ENCODE peak calls at places on chromosomes 5 and 9, in six cellular contexts. E is hepatocyte, Y is PC-3, H is neuronal stem cell, P is Karpas-422, Z is GM12878. O is an unnamed sample.

GRCh38 chr5:100777680-100778281 is 125.3 kb downstream of the ST8SIA4 start:
- DNase-seq in Z (peak; percentile 80), P (peak; percentile 93), Y (peak; percentile 88), H (no peak), E (peak; percentile 46), O (peak; percentile 51)

GRCh38 chr5:126858441-126858840 is 81.5 kb downstream of the LMNB1 start:
- DNase-seq in E (no peak), H (no peak), P (no peak), Z (no peak), Y (no peak), O (no peak)

GRCh38 chr9:105074501-105074900 is 146.5 kb upstream of the ABCA1 start:
- DNase-seq in Z (no peak), Y (no peak), H (no peak), E (no peak), P (no peak), O (no peak)

GRCh38 chr9:88532320-88532719 is 2.7 kb upstream of the NXNL2 start:
- DNase-seq in P (no peak), E (peak; percentile 66), Y (no peak), H (peak; percentile 32), Z (no peak), O (no peak)

GRCh38 chr9:110875275-110875674 is 163.0 kb downstream of the LPAR1 start:
- DNase-seq in E (no peak), H (no peak), Y (no peak), Z (peak; percentile 48), P (peak; percentile 63), O (no peak)

GRCh38 chr9:133341369-133342082 is 5.5 kb upstream of the SURF6 start:
- DNase-seq in E (no peak), H (no peak), P (no peak), Z (no peak), Y (no peak), O (no peak)

GRCh38 chr5:60886158-60886557 is 42.1 kb upstream of the ELOVL7 start:
- DNase-seq in H (no peak), Z (no peak), E (no peak), P (peak; percentile 36), Y (no peak), O (no peak)

GRCh38 chr5:74530316-74530917 is 110.1 kb downstream of the ENC1 start:
- DNase-seq in P (no peak), H (no peak), Z (no peak), Y (peak; percentile 49), E (no peak), O (no peak)

GRCh38 chr9:95138474-95138873 is 179.0 kb downstream of the FANCC start:
- DNase-seq in P (no peak), E (no peak), Z (no peak), Y (peak; percentile 67), H (no peak), O (no peak)

GRCh38 chr9:129910628-129911567 is 75.6 kb downstream of the USP20 start:
- DNase-seq in Y (peak; percentile 95), H (no peak), E (peak; percentile 78), Z (no peak), P (no peak), O (no peak)

GRCh38 chr5:135578685-135579341 is at the start of gene CXCL14:
- DNase-seq in Y (no peak), P (no peak), E (peak; percentile 74), H (peak; percentile 67), Z (no peak), O (no peak)

GRCh38 chr9:130715270-130716077 is 21.9 kb downstream of the EXOSC2 start:
- DNase-seq in Y (peak; percentile 70), Z (no peak), H (no peak), P (no peak), E (no peak), O (no peak)

GRCh38 chr5:65986050-65986451 is 59.7 kb downstream of the ERBIN start:
- DNase-seq in Y (peak; percentile 43), Z (no peak), H (no peak), E (no peak), P (no peak), O (no peak)

GRCh38 chr9:76591256-76591950 is 132.4 kb downstream of the GCNT1 start:
- DNase-seq in Z (no peak), E (no peak), Y (no peak), H (no peak), P (no peak), O (no peak)

GRCh38 chr5:74072646-74073045 is 446.6 kb downstream of the ARHGEF28 start:
- DNase-seq in Y (no peak), P (no peak), E (no peak), Z (no peak), H (no peak), O (no peak)

GRCh38 chr5:135038829-135039525 is 4.9 kb upstream of the PITX1 start:
- DNase-seq in H (no peak), Z (no peak), Y (no peak), E (no peak), P (no peak), O (no peak)

DNA sequence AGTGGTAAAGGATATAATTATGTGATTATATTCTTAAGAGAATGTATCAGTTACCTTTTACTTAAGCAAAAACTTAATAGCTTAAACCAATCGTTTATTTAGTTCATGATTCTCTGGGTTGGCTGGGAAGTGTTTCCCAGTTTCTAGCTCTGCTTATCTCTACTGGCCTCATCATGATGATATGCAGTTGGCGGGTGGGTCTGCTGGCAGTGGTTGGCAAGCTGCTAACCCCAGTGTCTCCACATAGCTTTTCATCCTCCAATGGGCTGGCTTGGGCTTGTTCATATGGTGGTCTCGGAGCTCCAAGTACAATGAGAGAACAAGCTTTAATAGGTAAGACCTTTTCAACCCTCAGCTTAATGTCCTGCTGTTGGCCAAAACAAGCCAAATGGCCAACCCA is 43.8 kb downstream of the ABLIM3 start:
- DNase-seq in H (no peak), Z (no peak), E (no peak), Y (no peak), P (no peak), O (no peak)
- H3K4me1 ChIP-seq in H (no peaks in the 10 kb centered on the region), Z (no peaks in the 10 kb centered on the region), E (no peaks in the 10 kb centered on the region), Y (peaks cover 30% of the 10 kb centered on the region), P (no peaks in the 10 kb centered on the region), O (no peaks in the 10 kb centered on the region)

GRCh38 chr5:181260720-181261319 is at the start of gene TRIM52:
- DNase-seq in P (peak; percentile 97), H (peak; percentile 94), Y (peak; percentile 94), Z (peak; percentile 77), E (peak; percentile 94), O (peak; percentile 90)
- H2AFZ ChIP-seq in P (peak within 1 kb of the TSS; percentile 87), H (peak within 1 kb of the TSS; percentile 95), Y (peak within 1 kb of the TSS; percentile 97), Z (peak within 1 kb of the TSS; percentile 91), E (peak within 1 kb of the TSS; percentile 95), O (peak within 1 kb of the TSS; percentile 79)

DNA sequence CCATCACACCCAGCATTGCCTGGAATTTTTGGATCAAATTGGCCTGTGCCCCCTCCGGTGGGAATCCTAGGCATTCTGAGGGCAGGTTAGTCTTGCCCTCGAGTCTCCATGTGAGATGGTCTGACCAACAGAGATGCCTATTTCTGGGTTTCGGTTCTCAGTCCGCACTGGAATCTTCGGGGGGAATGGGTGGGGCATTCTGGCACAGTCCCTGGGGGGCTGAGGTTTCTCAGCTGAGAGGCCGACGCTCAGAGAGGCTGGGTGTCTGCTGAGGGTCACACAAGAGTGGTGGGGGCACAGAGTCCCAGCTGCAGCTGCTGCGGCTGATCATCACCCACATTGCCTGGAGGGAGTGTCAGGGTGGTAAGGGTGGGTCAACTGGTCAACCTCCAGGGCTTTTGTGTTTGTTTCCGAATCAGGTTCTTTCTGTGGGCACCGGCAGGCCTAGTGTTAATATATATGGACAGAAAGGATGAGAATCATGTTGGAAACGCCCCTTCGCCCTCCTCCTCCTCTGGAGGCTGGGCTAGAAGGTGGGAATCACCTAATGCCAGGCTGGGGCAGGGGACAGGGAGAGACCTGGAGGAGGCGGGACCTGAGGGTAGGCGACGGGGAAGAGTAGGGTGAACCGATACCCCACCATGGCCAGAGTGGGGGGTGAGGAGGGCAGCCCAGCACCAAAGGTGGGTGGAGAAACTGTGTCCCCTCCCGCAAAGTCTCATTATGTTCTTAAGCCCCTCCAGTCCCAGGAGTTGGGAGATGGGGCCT is 149.5 kb upstream of the PHYKPL start:
- DNase-seq in Y (no peak), E (no peak), P (no peak), H (no peak), Z (no peak), O (no peak)
- H3K9me3 ChIP-seq in Y (no peaks in the 10 kb centered on the region), E (no peaks in the 10 kb centered on the region), P (no peaks in the 10 kb centered on the region), H (no peaks in the 10 kb centered on the region), Z (no peaks in the 10 kb centered on the region), O (no peaks in the 10 kb centered on the region)

GRCh38 chr5:142316051-142316450 is 8.8 kb downstream of the SPRY4 start:
- DNase-seq in H (no peak), Z (no peak), Y (no peak), E (peak; percentile 43), P (no peak), O (peak; percentile 36)
- H3K4me1 ChIP-seq in H (peaks cover 50% of the 10 kb centered on the region), Z (peaks cover 19% of the 10 kb centered on the region), Y (peaks cover 13% of the 10 kb centered on the region), E (peaks cover 27% of the 10 kb centered on the region), P (peaks cover 15% of the 10 kb centered on the region), O (peaks cover 54% of the 10 kb centered on the region)

DNA sequence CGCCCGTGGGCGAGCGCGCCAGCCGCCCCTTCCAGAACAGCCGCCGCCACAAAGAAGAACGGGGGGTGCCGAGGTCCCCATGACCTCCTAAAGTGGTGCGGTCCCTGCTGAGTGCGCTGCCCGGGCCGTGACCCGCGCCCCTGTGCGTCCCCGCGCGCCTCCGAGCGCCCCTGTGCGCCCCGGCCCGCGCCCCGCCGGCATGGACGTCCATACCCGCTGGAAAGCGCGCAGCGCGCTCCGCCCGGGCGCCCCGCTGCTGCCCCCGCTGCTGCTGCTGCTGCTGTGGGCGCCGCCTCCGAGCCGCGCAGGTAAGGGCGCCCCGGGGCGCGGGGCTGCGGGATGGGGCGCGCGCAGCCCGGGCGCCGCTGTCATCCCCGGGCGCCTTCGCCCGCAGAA is 384 bp downstream of the COL5A1 start:
- DNase-seq in P (no peak), Z (no peak), Y (no peak), E (peak; percentile 40), H (no peak), O (no peak)
- H2AFZ ChIP-seq in P (no peak overlapping the region), Z (no peak overlapping the region), Y (peak overlapping the region; percentile 53), E (no peak overlapping the region), H (peak overlapping the region; percentile 87), O (no peak overlapping the region)

GRCh38 chr5:3266861-3267260 is 328.8 kb upstream of the IRX1 start:
- DNase-seq in Y (no peak), H (no peak), P (no peak), E (no peak), Z (no peak), O (no peak)

GRCh38 chr5:3262451-3262850 is 333.2 kb upstream of the IRX1 start:
- DNase-seq in H (no peak), Y (no peak), Z (no peak), E (no peak), P (no peak), O (no peak)

GRCh38 chr5:3265131-3265885 is 330.3 kb upstream of the IRX1 start:
- DNase-seq in P (no peak), H (no peak), Y (no peak), Z (no peak), E (no peak), O (no peak)

GRCh38 chr5:3268760-3269330 is 326.8 kb upstream of the IRX1 start:
- DNase-seq in Y (no peak), E (no peak), Z (no peak), H (no peak), P (no peak), O (no peak)

DNA sequence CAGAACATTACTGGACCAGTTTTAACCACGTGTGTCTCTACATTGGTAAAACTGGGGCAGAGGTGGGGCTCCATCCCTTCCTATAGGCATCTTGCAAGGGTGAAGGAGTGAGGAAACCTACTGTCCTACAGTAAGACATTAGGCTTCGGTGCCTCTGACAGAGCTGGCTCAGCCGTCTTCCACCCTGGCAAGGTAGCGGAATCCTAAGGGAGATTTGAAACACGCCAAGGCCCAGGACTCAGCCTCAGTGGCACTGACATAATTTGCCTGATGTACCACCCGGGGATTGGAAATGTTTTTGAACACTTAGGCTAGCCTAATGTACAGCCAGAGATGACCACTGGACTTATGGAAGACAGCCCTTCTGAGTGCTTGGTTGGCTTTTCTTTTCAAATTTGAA is 329.7 kb upstream of the IRX1 start:
- DNase-seq in Z (no peak), P (no peak), H (no peak), Y (no peak), E (no peak), O (no peak)
- H3K9me3 ChIP-seq in Z (no peaks in the 10 kb centered on the region), P (no peaks in the 10 kb centered on the region), H (no peaks in the 10 kb centered on the region), Y (no peaks in the 10 kb centered on the region), E (no peaks in the 10 kb centered on the region), O (no peaks in the 10 kb centered on the region)